ENCODE peak calls at places on chromosomes 16 and 17, in seven cellular contexts. X, T, I, O, E, N and R are unnamed samples.

GRCh38 chr16:746637-747036 is 5.8 kb upstream of the CIAO3 start:
- DNase-seq in N (no peak), E (no peak), I (no peak), T (no peak), X (no peak), O (no peak), R (no peak)

GRCh38 chr17:62321451-62321850 is 58.9 kb upstream of the EFCAB3 start:
- DNase-seq in T (no peak), E (no peak), X (no peak), I (peak; percentile 31), O (no peak), N (no peak), R (no peak)

GRCh38 chr17:60941028-60941427 is 263.4 kb downstream of the BCAS3 start:
- DNase-seq in X (peak; percentile 81), I (peak; percentile 90), T (peak; percentile 78), N (no peak), O (no peak), E (no peak), R (no peak)

GRCh38 chr16:51822471-51822870 is 671.4 kb upstream of the SALL1 start:
- DNase-seq in N (no peak), O (no peak), I (no peak), X (no peak), T (no peak), E (no peak), R (peak; percentile 62)

GRCh38 chr16:29811170-29811895 is 660 bp upstream of the PRRT2 start:
- DNase-seq in E (peak; percentile 93), N (peak; percentile 63), T (peak; percentile 96), O (no peak), X (peak; percentile 98), I (peak; percentile 99), R (peak; percentile 99)

GRCh38 chr16:1958715-1959268 is 546 bp upstream of the NDUFB10 start:
- DNase-seq in O (no peak), E (no peak), T (no peak), I (no peak), X (no peak), N (no peak), R (no peak)

GRCh38 chr17:50414808-50415207 is 11.2 kb upstream of the ACSF2 start:
- DNase-seq in I (peak; percentile 8), T (no peak), E (no peak), N (no peak), O (no peak), X (no peak), R (no peak)

GRCh38 chr17:1362065-1362848 is 37.8 kb downstream of the YWHAE start:
- DNase-seq in O (no peak), I (peak; percentile 58), E (no peak), T (no peak), N (no peak), X (no peak), R (no peak)

GRCh38 chr17:12320286-12320685 is 299.6 kb downstream of the MAP2K4 start:
- DNase-seq in E (no peak), T (no peak), N (no peak), X (no peak), I (peak; percentile 2), O (no peak), R (no peak)

GRCh38 chr16:82542714-82543113 is 84.1 kb upstream of the CDH13 start:
- DNase-seq in I (no peak), X (no peak), T (no peak), N (no peak), E (no peak), O (no peak), R (no peak)

GRCh38 chr16:66003196-66003595 is 363.3 kb upstream of the CDH5 start:
- DNase-seq in I (peak; percentile 64), X (no peak), O (no peak), E (no peak), T (no peak), N (no peak), R (no peak)

GRCh38 chr17:65103896-65104295 is 33.3 kb upstream of the RGS9 start:
- DNase-seq in N (no peak), O (no peak), X (peak; percentile 79), I (peak; percentile 11), E (no peak), T (no peak), R (no peak)

GRCh38 chr17:64506576-64507417 is at the start of gene CEP95:
- DNase-seq in E (no peak), X (no peak), I (peak; percentile 99), N (peak; percentile 97), O (peak; percentile 94), T (peak; percentile 93), R (peak; percentile 98)

GRCh38 chr17:80692931-80693467 is 148.4 kb downstream of the RPTOR start:
- DNase-seq in O (no peak), T (no peak), E (no peak), I (no peak), X (no peak), N (no peak), R (no peak)

GRCh38 chr16:48491517-48491916 is 106.3 kb upstream of the SIAH1 start:
- DNase-seq in X (no peak), T (no peak), I (peak; percentile 17), O (no peak), N (no peak), E (no peak), R (no peak)

GRCh38 chr16:65950211-65950610 is 416.3 kb upstream of the CDH5 start:
- DNase-seq in T (no peak), X (no peak), O (no peak), I (peak; percentile 12), N (no peak), E (no peak), R (no peak)

GRCh38 chr16:72908362-72908838 is 139.5 kb downstream of the ZFHX3 start:
- DNase-seq in I (no peak), X (no peak), O (no peak), E (no peak), N (no peak), T (no peak), R (no peak)

GRCh38 chr16:16096161-16096857 is 127.0 kb downstream of the ABCC6 start:
- DNase-seq in O (no peak), I (peak; percentile 51), X (no peak), E (peak; percentile 40), N (no peak), T (no peak), R (no peak)

GRCh38 chr17:21400816-21401593 is 24.8 kb downstream of the KCNJ12 start:
- DNase-seq in N (no peak), O (no peak), E (no peak), T (no peak), X (peak; percentile 28), I (no peak), R (no peak)

GRCh38 chr17:19705771-19706770 is 10.3 kb downstream of the SLC47A2 start:
- DNase-seq in T (no peak), O (no peak), X (no peak), N (no peak), E (no peak), I (no peak), R (no peak)

GRCh38 chr16:8764486-8765250 is 32.8 kb downstream of the TMEM186 start:
- DNase-seq in O (no peak), X (no peak), T (no peak), N (no peak), E (no peak), I (no peak), R (no peak)

GRCh38 chr16:29757950-29758466 is 12.2 kb upstream of the C16orf54 start:
- DNase-seq in T (no peak), X (no peak), N (no peak), O (no peak), I (peak; percentile 66), E (no peak), R (no peak)

GRCh38 chr17:44906010-44906646 is 6.9 kb upstream of the EFTUD2 start:
- DNase-seq in N (no peak), E (peak; percentile 74), I (peak; percentile 92), X (peak; percentile 99), O (no peak), T (peak; percentile 95), R (no peak)

GRCh38 chr16:19783847-19784736 is 66.0 kb downstream of the IQCK start:
- DNase-seq in I (no peak), T (no peak), O (no peak), E (no peak), X (no peak), N (no peak), R (no peak)

GRCh38 chr17:40480501-40481003 is 20.9 kb downstream of the TNS4 start:
- DNase-seq in N (peak; percentile 74), I (peak; percentile 89), O (peak; percentile 78), T (peak; percentile 38), E (peak; percentile 59), X (peak; percentile 47), R (no peak)

GRCh38 chr17:77363821-77364361 is 223.1 kb downstream of the SEC14L1 start:
- DNase-seq in X (no peak), T (no peak), E (no peak), O (no peak), I (peak; percentile 74), N (no peak), R (peak; percentile 63)

GRCh38 chr17:70110443-70110880 is 35.4 kb downstream of the KCNJ16 start:
- DNase-seq in N (no peak), I (peak; percentile 4), T (no peak), E (no peak), X (no peak), O (no peak), R (no peak)

GRCh38 chr17:59641799-59642484 is 22.2 kb downstream of the CLTC start:
- DNase-seq in X (peak; percentile 20), I (no peak), O (no peak), N (peak; percentile 44), T (no peak), E (no peak), R (no peak)

GRCh38 chr16:78184554-78185183 is 85.2 kb downstream of the WWOX start:
- DNase-seq in E (no peak), O (no peak), N (no peak), T (no peak), I (peak; percentile 35), X (no peak), R (no peak)

GRCh38 chr17:17605083-17605746 is 13.7 kb upstream of the PEMT start:
- DNase-seq in O (no peak), T (no peak), X (no peak), I (peak; percentile 26), E (no peak), N (no peak), R (no peak)

GRCh38 chr17:9386401-9386800 is 189.2 kb downstream of the STX8 start:
- DNase-seq in O (no peak), E (no peak), I (no peak), X (no peak), T (no peak), N (no peak), R (no peak)

GRCh38 chr17:69268442-69269068 is 39.9 kb upstream of the ABCA10 start:
- DNase-seq in O (no peak), E (no peak), I (no peak), N (no peak), X (no peak), T (peak; percentile 50), R (no peak)

GRCh38 chr16:74724820-74725549 is 24.3 kb upstream of the MLKL start:
- DNase-seq in N (no peak), E (no peak), X (peak; percentile 80), I (peak; percentile 87), O (no peak), T (peak; percentile 38), R (peak; percentile 33)